ENCODE peak calls at places on chromosome 13, in eight cellular contexts. One of them, this sample, is unnamed.

GRCh38 chr13:114282143-114282685 is 813 bp downstream of the UPF3A start:
- DNase-seq in activated CD4-positive, CD25-positive, alpha-beta regulatory T cell: no peak
- DNase-seq in NCI-H1092 treated with DMSO at 0.1 percent for 48 hours: peak
- DNase-seq in MCF 10A: peak
- DNase-seq in glutamatergic neuron: peak
- DNase-seq in adrenal gland: peak
- DNase-seq in GM12878: peak
- DNase-seq in transverse colon: peak
- DNase-seq in this sample: peak

GRCh38 chr13:30585748-30586262 is 31.9 kb upstream of the USPL1 start:
- DNase-seq in activated CD4-positive, CD25-positive, alpha-beta regulatory T cell: no peak
- DNase-seq in NCI-H1092 treated with DMSO at 0.1 percent for 48 hours: no peak
- DNase-seq in MCF 10A: no peak
- DNase-seq in glutamatergic neuron: no peak
- DNase-seq in adrenal gland: peak
- DNase-seq in GM12878: no peak
- DNase-seq in transverse colon: no peak
- DNase-seq in this sample: no peak

GRCh38 chr13:80036845-80037504 is 304.0 kb downstream of the SPRY2 start:
- DNase-seq in activated CD4-positive, CD25-positive, alpha-beta regulatory T cell: no peak
- DNase-seq in NCI-H1092 treated with DMSO at 0.1 percent for 48 hours: no peak
- DNase-seq in MCF 10A: no peak
- DNase-seq in glutamatergic neuron: no peak
- DNase-seq in adrenal gland: no peak
- DNase-seq in GM12878: no peak
- DNase-seq in transverse colon: no peak
- DNase-seq in this sample: no peak

GRCh38 chr13:43767351-43767901 is 19.3 kb downstream of the ENOX1 start:
- DNase-seq in activated CD4-positive, CD25-positive, alpha-beta regulatory T cell: no peak
- DNase-seq in NCI-H1092 treated with DMSO at 0.1 percent for 48 hours: peak
- DNase-seq in MCF 10A: no peak
- DNase-seq in glutamatergic neuron: peak
- DNase-seq in adrenal gland: no peak
- DNase-seq in GM12878: no peak
- DNase-seq in transverse colon: no peak
- DNase-seq in this sample: no peak

GRCh38 chr13:114143806-114144605 is 11.6 kb upstream of the RASA3 start:
- DNase-seq in activated CD4-positive, CD25-positive, alpha-beta regulatory T cell: no peak
- DNase-seq in NCI-H1092 treated with DMSO at 0.1 percent for 48 hours: no peak
- DNase-seq in MCF 10A: no peak
- DNase-seq in glutamatergic neuron: peak
- DNase-seq in adrenal gland: no peak
- DNase-seq in GM12878: no peak
- DNase-seq in transverse colon: peak
- DNase-seq in this sample: peak

GRCh38 chr13:99191900-99192399 is 8.7 kb upstream of the UBAC2 start:
- DNase-seq in activated CD4-positive, CD25-positive, alpha-beta regulatory T cell: no peak
- DNase-seq in NCI-H1092 treated with DMSO at 0.1 percent for 48 hours: no peak
- DNase-seq in MCF 10A: no peak
- DNase-seq in glutamatergic neuron: no peak
- DNase-seq in adrenal gland: no peak
- DNase-seq in GM12878: no peak
- DNase-seq in transverse colon: peak
- DNase-seq in this sample: no peak

GRCh38 chr13:100658363-100658762 is 16.2 kb downstream of the TMTC4 start:
- DNase-seq in activated CD4-positive, CD25-positive, alpha-beta regulatory T cell: no peak
- DNase-seq in NCI-H1092 treated with DMSO at 0.1 percent for 48 hours: no peak
- DNase-seq in MCF 10A: no peak
- DNase-seq in glutamatergic neuron: no peak
- DNase-seq in adrenal gland: no peak
- DNase-seq in GM12878: no peak
- DNase-seq in transverse colon: no peak
- DNase-seq in this sample: no peak

GRCh38 chr13:114136576-114136975 is 4.2 kb upstream of the RASA3 start:
- DNase-seq in activated CD4-positive, CD25-positive, alpha-beta regulatory T cell: no peak
- DNase-seq in NCI-H1092 treated with DMSO at 0.1 percent for 48 hours: no peak
- DNase-seq in MCF 10A: no peak
- DNase-seq in glutamatergic neuron: no peak
- DNase-seq in adrenal gland: no peak
- DNase-seq in GM12878: no peak
- DNase-seq in transverse colon: no peak
- DNase-seq in this sample: no peak

GRCh38 chr13:82356667-82357066 is 1525.6 kb downstream of the SLITRK1 start:
- DNase-seq in activated CD4-positive, CD25-positive, alpha-beta regulatory T cell: no peak
- DNase-seq in NCI-H1092 treated with DMSO at 0.1 percent for 48 hours: peak
- DNase-seq in MCF 10A: peak
- DNase-seq in glutamatergic neuron: no peak
- DNase-seq in adrenal gland: no peak
- DNase-seq in GM12878: no peak
- DNase-seq in transverse colon: no peak
- DNase-seq in this sample: no peak

GRCh38 chr13:85995788-85996418 is 196.7 kb upstream of the SLITRK6 start:
- DNase-seq in activated CD4-positive, CD25-positive, alpha-beta regulatory T cell: no peak
- DNase-seq in NCI-H1092 treated with DMSO at 0.1 percent for 48 hours: peak
- DNase-seq in MCF 10A: no peak
- DNase-seq in glutamatergic neuron: no peak
- DNase-seq in adrenal gland: no peak
- DNase-seq in GM12878: no peak
- DNase-seq in transverse colon: no peak
- DNase-seq in this sample: no peak

GRCh38 chr13:28022848-28023518 is 34.5 kb upstream of the URAD start:
- DNase-seq in activated CD4-positive, CD25-positive, alpha-beta regulatory T cell: no peak
- DNase-seq in NCI-H1092 treated with DMSO at 0.1 percent for 48 hours: peak
- DNase-seq in MCF 10A: no peak
- DNase-seq in glutamatergic neuron: no peak
- DNase-seq in adrenal gland: no peak
- DNase-seq in GM12878: no peak
- DNase-seq in transverse colon: no peak
- DNase-seq in this sample: no peak

GRCh38 chr13:91576590-91576989 is 178.2 kb downstream of the GPC5 start:
- DNase-seq in activated CD4-positive, CD25-positive, alpha-beta regulatory T cell: no peak
- DNase-seq in NCI-H1092 treated with DMSO at 0.1 percent for 48 hours: no peak
- DNase-seq in MCF 10A: peak
- DNase-seq in glutamatergic neuron: peak
- DNase-seq in adrenal gland: no peak
- DNase-seq in GM12878: no peak
- DNase-seq in transverse colon: peak
- DNase-seq in this sample: peak

GRCh38 chr13:67493835-67494234 is 263.7 kb upstream of the PCDH9 start:
- DNase-seq in activated CD4-positive, CD25-positive, alpha-beta regulatory T cell: no peak
- DNase-seq in NCI-H1092 treated with DMSO at 0.1 percent for 48 hours: no peak
- DNase-seq in MCF 10A: no peak
- DNase-seq in glutamatergic neuron: no peak
- DNase-seq in adrenal gland: no peak
- DNase-seq in GM12878: no peak
- DNase-seq in transverse colon: no peak
- DNase-seq in this sample: no peak

GRCh38 chr13:70108276-70108845 is at the start of gene KLHL1:
- DNase-seq in activated CD4-positive, CD25-positive, alpha-beta regulatory T cell: no peak
- DNase-seq in NCI-H1092 treated with DMSO at 0.1 percent for 48 hours: no peak
- DNase-seq in MCF 10A: no peak
- DNase-seq in glutamatergic neuron: peak
- DNase-seq in adrenal gland: no peak
- DNase-seq in GM12878: no peak
- DNase-seq in transverse colon: no peak
- DNase-seq in this sample: no peak

GRCh38 chr13:113535381-113535781 is 44.9 kb upstream of the DCUN1D2 start:
- DNase-seq in activated CD4-positive, CD25-positive, alpha-beta regulatory T cell: no peak
- DNase-seq in NCI-H1092 treated with DMSO at 0.1 percent for 48 hours: no peak
- DNase-seq in MCF 10A: no peak
- DNase-seq in glutamatergic neuron: no peak
- DNase-seq in adrenal gland: no peak
- DNase-seq in GM12878: no peak
- DNase-seq in transverse colon: peak
- DNase-seq in this sample: no peak

GRCh38 chr13:50484472-50485113 is 358.9 kb downstream of the DLEU7 start:
- DNase-seq in activated CD4-positive, CD25-positive, alpha-beta regulatory T cell: no peak
- DNase-seq in NCI-H1092 treated with DMSO at 0.1 percent for 48 hours: no peak
- DNase-seq in MCF 10A: no peak
- DNase-seq in glutamatergic neuron: no peak
- DNase-seq in adrenal gland: no peak
- DNase-seq in GM12878: no peak
- DNase-seq in transverse colon: no peak
- DNase-seq in this sample: no peak

GRCh38 chr13:99071666-99072065 is 93.8 kb upstream of the DOCK9 start:
- DNase-seq in activated CD4-positive, CD25-positive, alpha-beta regulatory T cell: no peak
- DNase-seq in NCI-H1092 treated with DMSO at 0.1 percent for 48 hours: no peak
- DNase-seq in MCF 10A: no peak
- DNase-seq in glutamatergic neuron: no peak
- DNase-seq in adrenal gland: no peak
- DNase-seq in GM12878: no peak
- DNase-seq in transverse colon: no peak
- DNase-seq in this sample: no peak

GRCh38 chr13:99590519-99591011 is 89.3 kb downstream of the TM9SF2 start:
- DNase-seq in activated CD4-positive, CD25-positive, alpha-beta regulatory T cell: no peak
- DNase-seq in NCI-H1092 treated with DMSO at 0.1 percent for 48 hours: no peak
- DNase-seq in MCF 10A: no peak
- DNase-seq in glutamatergic neuron: no peak
- DNase-seq in adrenal gland: no peak
- DNase-seq in GM12878: no peak
- DNase-seq in transverse colon: no peak
- DNase-seq in this sample: no peak

GRCh38 chr13:79522583-79522982 is 41.6 kb downstream of the NDFIP2 start:
- DNase-seq in activated CD4-positive, CD25-positive, alpha-beta regulatory T cell: no peak
- DNase-seq in NCI-H1092 treated with DMSO at 0.1 percent for 48 hours: no peak
- DNase-seq in MCF 10A: peak
- DNase-seq in glutamatergic neuron: no peak
- DNase-seq in adrenal gland: no peak
- DNase-seq in GM12878: peak
- DNase-seq in transverse colon: no peak
- DNase-seq in this sample: no peak

GRCh38 chr13:32587774-32588165 is 1.5 kb downstream of the PDS5B start:
- DNase-seq in activated CD4-positive, CD25-positive, alpha-beta regulatory T cell: no peak
- DNase-seq in NCI-H1092 treated with DMSO at 0.1 percent for 48 hours: peak
- DNase-seq in MCF 10A: peak
- DNase-seq in glutamatergic neuron: no peak
- DNase-seq in adrenal gland: no peak
- DNase-seq in GM12878: no peak
- DNase-seq in transverse colon: no peak
- DNase-seq in this sample: no peak

GRCh38 chr13:39602277-39602613 is 748 bp downstream of the LHFPL6 start:
- DNase-seq in activated CD4-positive, CD25-positive, alpha-beta regulatory T cell: no peak
- DNase-seq in NCI-H1092 treated with DMSO at 0.1 percent for 48 hours: no peak
- DNase-seq in MCF 10A: no peak
- DNase-seq in glutamatergic neuron: no peak
- DNase-seq in adrenal gland: no peak
- DNase-seq in GM12878: no peak
- DNase-seq in transverse colon: no peak
- DNase-seq in this sample: no peak

GRCh38 chr13:99316657-99317244 is 9.6 kb upstream of the GPR183 start:
- DNase-seq in activated CD4-positive, CD25-positive, alpha-beta regulatory T cell: no peak
- DNase-seq in NCI-H1092 treated with DMSO at 0.1 percent for 48 hours: peak
- DNase-seq in MCF 10A: peak
- DNase-seq in glutamatergic neuron: no peak
- DNase-seq in adrenal gland: no peak
- DNase-seq in GM12878: no peak
- DNase-seq in transverse colon: no peak
- DNase-seq in this sample: no peak

GRCh38 chr13:75621147-75621546 is 15.0 kb upstream of the LMO7 start:
- DNase-seq in activated CD4-positive, CD25-positive, alpha-beta regulatory T cell: no peak
- DNase-seq in NCI-H1092 treated with DMSO at 0.1 percent for 48 hours: no peak
- DNase-seq in MCF 10A: no peak
- DNase-seq in glutamatergic neuron: no peak
- DNase-seq in adrenal gland: no peak
- DNase-seq in GM12878: no peak
- DNase-seq in transverse colon: no peak
- DNase-seq in this sample: no peak

GRCh38 chr13:113557013-113557412 is 27.5 kb upstream of the TFDP1 start:
- DNase-seq in activated CD4-positive, CD25-positive, alpha-beta regulatory T cell: no peak
- DNase-seq in NCI-H1092 treated with DMSO at 0.1 percent for 48 hours: no peak
- DNase-seq in MCF 10A: no peak
- DNase-seq in glutamatergic neuron: no peak
- DNase-seq in adrenal gland: no peak
- DNase-seq in GM12878: no peak
- DNase-seq in transverse colon: peak
- DNase-seq in this sample: no peak

GRCh38 chr13:102945324-102945815 is 99.5 kb downstream of the ERCC5 start:
- DNase-seq in activated CD4-positive, CD25-positive, alpha-beta regulatory T cell: no peak
- DNase-seq in NCI-H1092 treated with DMSO at 0.1 percent for 48 hours: peak
- DNase-seq in MCF 10A: no peak
- DNase-seq in glutamatergic neuron: no peak
- DNase-seq in adrenal gland: no peak
- DNase-seq in GM12878: no peak
- DNase-seq in transverse colon: no peak
- DNase-seq in this sample: no peak

GRCh38 chr13:114151565-114152284 is 19.3 kb upstream of the RASA3 start:
- DNase-seq in activated CD4-positive, CD25-positive, alpha-beta regulatory T cell: peak
- DNase-seq in NCI-H1092 treated with DMSO at 0.1 percent for 48 hours: peak
- DNase-seq in MCF 10A: peak
- DNase-seq in glutamatergic neuron: no peak
- DNase-seq in adrenal gland: no peak
- DNase-seq in GM12878: no peak
- DNase-seq in transverse colon: peak
- DNase-seq in this sample: no peak

GRCh38 chr13:74287672-74288169 is 153.5 kb upstream of the KLF12 start:
- DNase-seq in activated CD4-positive, CD25-positive, alpha-beta regulatory T cell: peak
- DNase-seq in NCI-H1092 treated with DMSO at 0.1 percent for 48 hours: peak
- DNase-seq in MCF 10A: peak
- DNase-seq in glutamatergic neuron: peak
- DNase-seq in adrenal gland: peak
- DNase-seq in GM12878: no peak
- DNase-seq in transverse colon: peak
- DNase-seq in this sample: peak

GRCh38 chr13:85557651-85558050 is 241.6 kb downstream of the SLITRK6 start:
- DNase-seq in activated CD4-positive, CD25-positive, alpha-beta regulatory T cell: no peak
- DNase-seq in NCI-H1092 treated with DMSO at 0.1 percent for 48 hours: no peak
- DNase-seq in MCF 10A: no peak
- DNase-seq in glutamatergic neuron: no peak
- DNase-seq in adrenal gland: no peak
- DNase-seq in GM12878: no peak
- DNase-seq in transverse colon: no peak
- DNase-seq in this sample: no peak

GRCh38 chr13:95154441-95154886 is 146.8 kb downstream of the ABCC4 start:
- DNase-seq in activated CD4-positive, CD25-positive, alpha-beta regulatory T cell: no peak
- DNase-seq in NCI-H1092 treated with DMSO at 0.1 percent for 48 hours: no peak
- DNase-seq in MCF 10A: no peak
- DNase-seq in glutamatergic neuron: no peak
- DNase-seq in adrenal gland: no peak
- DNase-seq in GM12878: no peak
- DNase-seq in transverse colon: no peak
- DNase-seq in this sample: no peak

This sample was measured in endothelial cell.